ENCODE peak calls at places on chromosomes 7 and 10, in ten cellular contexts. X, D, K, L, V, W, I, U, B and Q are unnamed samples.

GRCh38 chr7:130486114-130486962 is 5.5 kb upstream of the MEST start:
- DNase-seq in X (peak; percentile 64), D (no peak), K (peak; percentile 56), L (peak; percentile 70), V (peak; percentile 35), W (peak; percentile 80), I (no peak), U (peak; percentile 92), B (peak; percentile 92), Q (peak; percentile 72)

GRCh38 chr10:78474743-78475142 is 441.1 kb downstream of the RPS24 start:
- DNase-seq in X (peak; percentile 4), D (no peak), K (no peak), L (no peak), V (no peak), W (no peak), I (no peak), U (no peak), B (no peak), Q (no peak)

GRCh38 chr7:52715701-52716100 is 319.7 kb upstream of the POM121L12 start:
- DNase-seq in X (no peak), D (no peak), K (no peak), L (no peak), V (no peak), W (no peak), I (no peak), U (no peak), B (no peak), Q (no peak)

GRCh38 chr10:23330953-23331352 is 13.6 kb downstream of the C10orf67 start:
- DNase-seq in X (no peak), D (no peak), K (no peak), L (no peak), V (no peak), W (no peak), I (no peak), U (no peak), B (no peak), Q (no peak)

GRCh38 chr7:95710711-95711110 is 61.6 kb upstream of the DYNC1I1 start:
- DNase-seq in X (no peak), D (no peak), K (no peak), L (no peak), V (no peak), W (no peak), I (no peak), U (no peak), B (no peak), Q (no peak)

GRCh38 chr7:66748791-66749190 is 8.3 kb downstream of the RABGEF1 start:
- DNase-seq in X (no peak), D (no peak), K (no peak), L (peak; percentile 88), V (no peak), W (peak; percentile 56), I (no peak), U (no peak), B (no peak), Q (no peak)

GRCh38 chr7:108138911-108139310 is 8.8 kb upstream of the LAMB4 start:
- DNase-seq in X (no peak), D (peak; percentile 37), K (no peak), L (no peak), V (no peak), W (no peak), I (no peak), U (no peak), B (no peak), Q (no peak)

GRCh38 chr7:141097430-141097829 is 23.6 kb downstream of the TMEM178B start:
- DNase-seq in X (no peak), D (no peak), K (peak; percentile 20), L (no peak), V (no peak), W (no peak), I (no peak), U (no peak), B (no peak), Q (peak; percentile 9)

GRCh38 chr10:33287112-33287511 is 47.4 kb downstream of the NRP1 start:
- DNase-seq in X (no peak), D (no peak), K (no peak), L (no peak), V (no peak), W (no peak), I (no peak), U (no peak), B (no peak), Q (no peak)

GRCh38 chr10:33288127-33288526 is 46.3 kb downstream of the NRP1 start:
- DNase-seq in X (no peak), D (no peak), K (no peak), L (no peak), V (no peak), W (no peak), I (no peak), U (no peak), B (no peak), Q (no peak)

GRCh38 chr10:33290286-33291052 is 44.0 kb downstream of the NRP1 start:
- DNase-seq in X (no peak), D (peak; percentile 59), K (no peak), L (no peak), V (no peak), W (no peak), I (no peak), U (no peak), B (no peak), Q (no peak)

GRCh38 chr10:33291053-33291592 is 43.3 kb downstream of the NRP1 start:
- DNase-seq in X (no peak), D (peak; percentile 94), K (no peak), L (no peak), V (no peak), W (no peak), I (no peak), U (no peak), B (no peak), Q (no peak)

DNA sequence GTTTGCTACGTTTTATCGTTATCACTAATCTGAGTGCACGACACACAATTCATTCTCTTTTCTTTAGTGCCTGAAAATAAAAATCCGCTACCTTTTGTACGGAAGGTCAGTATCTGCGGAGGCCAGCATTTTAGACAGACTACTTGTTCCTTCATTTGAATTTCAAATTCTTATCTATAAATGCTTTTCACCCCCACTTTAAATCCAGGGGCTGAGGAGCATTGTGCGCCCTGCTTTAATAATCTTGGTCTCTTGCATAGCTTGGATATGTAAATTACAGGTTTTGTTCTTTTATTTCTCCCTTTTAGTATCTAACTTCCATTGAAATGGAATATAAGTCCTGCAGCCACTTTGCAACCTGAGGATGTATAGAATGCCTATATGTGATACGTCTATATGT is 44.7 kb downstream of the NRP1 start:
- DNase-seq in X (no peak), D (no peak), K (no peak), L (no peak), V (no peak), W (no peak), I (no peak), U (no peak), B (no peak), Q (no peak)
- TF ChIP-seq CTCF in X (no peak), D (no peak), K (no peak), L (no peak), V (no peak), W (no peak), I (no peak), U (no peak), B (no peak), Q (no peak)

DNA sequence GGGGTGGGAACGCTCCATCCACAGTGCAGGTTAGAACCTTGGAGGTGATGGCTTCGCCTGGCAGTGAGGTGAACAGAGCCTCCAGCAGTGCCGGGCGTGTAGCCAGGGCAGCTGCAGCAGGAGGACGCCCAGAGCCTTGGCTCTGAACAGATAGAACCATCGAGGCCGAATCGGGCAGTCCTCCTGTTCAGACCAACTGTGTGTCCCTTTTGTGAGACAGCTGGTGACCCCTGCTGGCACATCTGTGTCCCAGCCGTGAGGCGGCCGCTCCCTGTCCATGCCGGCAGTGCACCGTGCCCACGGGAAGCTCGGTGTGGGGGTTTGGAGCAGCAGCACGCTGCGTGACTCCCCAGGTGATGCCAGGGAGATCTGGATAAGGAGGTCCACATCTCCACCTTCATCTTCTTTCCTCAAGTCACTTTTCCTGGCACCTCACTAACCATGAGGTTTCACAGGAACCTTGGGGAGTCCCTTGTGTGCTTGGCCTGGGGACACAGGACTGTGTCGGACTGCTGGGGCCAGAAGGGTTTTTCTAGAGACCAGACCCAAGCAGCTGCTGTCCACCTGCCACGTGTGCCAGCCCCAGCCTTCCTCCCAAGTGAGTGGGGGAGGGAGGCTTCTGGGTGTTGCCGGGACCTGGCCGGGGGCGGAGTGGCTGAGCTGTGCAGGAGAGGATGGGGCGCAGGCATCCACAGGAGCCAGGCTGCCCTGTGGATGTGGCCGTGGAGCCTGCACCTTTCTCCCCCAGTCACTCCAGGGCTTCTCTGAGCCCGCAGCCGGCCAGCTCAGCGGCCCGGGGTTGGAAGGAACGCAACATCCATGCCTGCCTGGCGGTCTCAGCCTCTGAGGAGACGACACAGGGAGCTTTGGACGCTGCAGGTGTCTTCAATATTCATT is 69.4 kb downstream of the DNAJB6 start:
- DNase-seq in X (no peak), D (no peak), K (no peak), L (peak; percentile 75), V (no peak), W (no peak), I (no peak), U (no peak), B (peak; percentile 63), Q (no peak)
- TF ChIP-seq CTCF in X (no peak), D (no peak), K (peak; percentile 25), L (no peak), V (no peak), W (no peak), I (peak; percentile 24), U (no peak), B (no peak), Q (no peak)

GRCh38 chr10:44858988-44859387 is 52.1 kb upstream of the TMEM72 start:
- DNase-seq in X (no peak), D (peak; percentile 44), K (no peak), L (no peak), V (no peak), W (no peak), I (no peak), U (no peak), B (no peak), Q (no peak)
- TF ChIP-seq CTCF in X (no peak), D (no peak), K (no peak), L (no peak), V (no peak), W (no peak), I (no peak), U (no peak), B (no peak), Q (no peak)

GRCh38 chr10:13652860-13653259 is 66.1 kb downstream of the PRPF18 start:
- DNase-seq in X (no peak), D (no peak), K (no peak), L (no peak), V (no peak), W (no peak), I (no peak), U (no peak), B (no peak), Q (no peak)

GRCh38 chr10:13648425-13648824 is 61.7 kb downstream of the PRPF18 start:
- DNase-seq in X (no peak), D (no peak), K (no peak), L (no peak), V (no peak), W (no peak), I (no peak), U (no peak), B (no peak), Q (no peak)

GRCh38 chr10:13650961-13651360 is 64.2 kb downstream of the PRPF18 start:
- DNase-seq in X (no peak), D (no peak), K (no peak), L (no peak), V (no peak), W (no peak), I (no peak), U (no peak), B (no peak), Q (no peak)

GRCh38 chr10:13651969-13652720 is 65.4 kb downstream of the PRPF18 start:
- DNase-seq in X (no peak), D (no peak), K (no peak), L (no peak), V (no peak), W (no peak), I (no peak), U (no peak), B (no peak), Q (no peak)

GRCh38 chr10:13649844-13650520 is 63.2 kb downstream of the PRPF18 start:
- DNase-seq in X (no peak), D (no peak), K (no peak), L (no peak), V (no peak), W (no peak), I (no peak), U (no peak), B (no peak), Q (no peak)
- TF ChIP-seq CTCF in X (no peak), D (no peak), K (no peak), L (no peak), V (no peak), W (no peak), I (no peak), U (no peak), B (no peak), Q (no peak)